ENCODE peak calls at places on chromosome 5, in five cellular contexts. One of them, this sample, is unnamed. For H3K4me1, the result is how much of the 10 kb centered on the place peaks cover.

GRCh38 chr5:50751064-50751657 is 84.7 kb downstream of the PARP8 start:
- DNase-seq in breast epithelium: no peak
- DNase-seq in right cardiac atrium: no peak
- DNase-seq in GM23248: peak
- DNase-seq in cardiac muscle cell: peak
- DNase-seq in this sample: no peak

GRCh38 chr5:116559239-116559638 is 15.4 kb downstream of the SEMA6A start:
- DNase-seq in cardiac muscle cell: no peak
- DNase-seq in breast epithelium: no peak
- DNase-seq in right cardiac atrium: no peak
- DNase-seq in GM23248: no peak
- DNase-seq in this sample: no peak

GRCh38 chr5:68071731-68072130 is 143.8 kb upstream of the PIK3R1 start:
- DNase-seq in right cardiac atrium: no peak
- DNase-seq in GM23248: peak
- DNase-seq in cardiac muscle cell: no peak
- DNase-seq in breast epithelium: no peak
- DNase-seq in this sample: no peak

GRCh38 chr5:74035521-74035937 is 409.5 kb downstream of the ARHGEF28 start:
- DNase-seq in right cardiac atrium: no peak
- DNase-seq in breast epithelium: no peak
- DNase-seq in cardiac muscle cell: peak
- DNase-seq in GM23248: peak
- DNase-seq in this sample: no peak

GRCh38 chr5:175520321-175520720 is 42.0 kb downstream of the SFXN1 start:
- DNase-seq in GM23248: no peak
- DNase-seq in breast epithelium: no peak
- DNase-seq in right cardiac atrium: no peak
- DNase-seq in cardiac muscle cell: no peak
- DNase-seq in this sample: no peak

GRCh38 chr5:175867587-175868347 is 3.6 kb upstream of the CPLX2 start:
- DNase-seq in GM23248: peak
- DNase-seq in cardiac muscle cell: peak
- DNase-seq in breast epithelium: no peak
- DNase-seq in right cardiac atrium: no peak
- DNase-seq in this sample: no peak

GRCh38 chr5:166373817-166374216 is 1917.6 kb upstream of the WWC1 start:
- DNase-seq in cardiac muscle cell: no peak
- DNase-seq in breast epithelium: no peak
- DNase-seq in right cardiac atrium: no peak
- DNase-seq in GM23248: no peak
- DNase-seq in this sample: no peak

GRCh38 chr5:63131618-63132285 is 553.1 kb downstream of the LRRC70 start:
- DNase-seq in breast epithelium: no peak
- DNase-seq in GM23248: peak
- DNase-seq in cardiac muscle cell: no peak
- DNase-seq in right cardiac atrium: no peak
- DNase-seq in this sample: no peak

GRCh38 chr5:15346738-15347137 is 153.2 kb upstream of the FBXL7 start:
- DNase-seq in right cardiac atrium: no peak
- DNase-seq in GM23248: no peak
- DNase-seq in cardiac muscle cell: no peak
- DNase-seq in breast epithelium: no peak
- DNase-seq in this sample: no peak

GRCh38 chr5:112694853-112695709 is 42.6 kb upstream of the APC start:
- DNase-seq in cardiac muscle cell: no peak
- DNase-seq in GM23248: peak
- DNase-seq in right cardiac atrium: no peak
- DNase-seq in breast epithelium: no peak
- DNase-seq in this sample: no peak

GRCh38 chr5:65611524-65611923 is 12.6 kb downstream of the TRIM23 start:
- DNase-seq in GM23248: no peak
- DNase-seq in breast epithelium: no peak
- DNase-seq in right cardiac atrium: no peak
- DNase-seq in cardiac muscle cell: no peak
- DNase-seq in this sample: no peak

GRCh38 chr5:31328031-31328430 is 134.5 kb downstream of the CDH6 start:
- DNase-seq in right cardiac atrium: no peak
- DNase-seq in cardiac muscle cell: no peak
- DNase-seq in GM23248: no peak
- DNase-seq in breast epithelium: no peak
- DNase-seq in this sample: no peak

GRCh38 chr5:148968311-148968710 is 94.6 kb downstream of the SH3TC2 start:
- DNase-seq in GM23248: peak
- DNase-seq in right cardiac atrium: no peak
- DNase-seq in cardiac muscle cell: no peak
- DNase-seq in breast epithelium: no peak
- DNase-seq in this sample: no peak

GRCh38 chr5:154189819-154190651 is 498 bp upstream of the GALNT10 start:
- DNase-seq in cardiac muscle cell: peak
- DNase-seq in breast epithelium: peak
- DNase-seq in right cardiac atrium: peak
- DNase-seq in GM23248: peak
- DNase-seq in this sample: peak

GRCh38 chr5:62112689-62113220 is 193.3 kb upstream of the KIF2A start:
- DNase-seq in cardiac muscle cell: no peak
- DNase-seq in GM23248: peak
- DNase-seq in right cardiac atrium: no peak
- DNase-seq in breast epithelium: no peak
- DNase-seq in this sample: no peak

GRCh38 chr5:67095346-67095871 is 101.2 kb downstream of the CD180 start:
- DNase-seq in GM23248: peak
- DNase-seq in breast epithelium: peak
- DNase-seq in cardiac muscle cell: no peak
- DNase-seq in right cardiac atrium: peak
- DNase-seq in this sample: no peak

GRCh38 chr5:40682431-40683017 is 2.8 kb downstream of the PTGER4 start:
- DNase-seq in cardiac muscle cell: no peak
- DNase-seq in breast epithelium: no peak
- DNase-seq in GM23248: no peak
- DNase-seq in right cardiac atrium: no peak
- DNase-seq in this sample: no peak

GRCh38 chr5:168819004-168819626 is 239.9 kb upstream of the PANK3 start:
- DNase-seq in cardiac muscle cell: no peak
- DNase-seq in GM23248: no peak
- DNase-seq in breast epithelium: no peak
- DNase-seq in right cardiac atrium: no peak
- DNase-seq in this sample: no peak

GRCh38 chr5:68331202-68332108 is 115.9 kb downstream of the PIK3R1 start:
- DNase-seq in GM23248: peak
- DNase-seq in breast epithelium: no peak
- DNase-seq in cardiac muscle cell: no peak
- DNase-seq in right cardiac atrium: no peak
- DNase-seq in this sample: no peak

GRCh38 chr5:121976979-121977378 is 15.2 kb downstream of the SRFBP1 start:
- DNase-seq in breast epithelium: no peak
- DNase-seq in right cardiac atrium: no peak
- DNase-seq in GM23248: peak
- DNase-seq in cardiac muscle cell: no peak
- DNase-seq in this sample: no peak
- H3K4me1 ChIP-seq in breast epithelium: under half
- H3K4me1 ChIP-seq in right cardiac atrium: under half
- H3K4me1 ChIP-seq in GM23248: under half
- H3K4me1 ChIP-seq in cardiac muscle cell: under half
- H3K4me1 ChIP-seq in this sample: under half

GRCh38 chr5:83701886-83702285 is 18.8 kb downstream of the HAPLN1 start:
- DNase-seq in cardiac muscle cell: no peak
- DNase-seq in GM23248: peak
- DNase-seq in breast epithelium: no peak
- DNase-seq in right cardiac atrium: no peak
- DNase-seq in this sample: no peak

GRCh38 chr5:83708170-83708569 is 12.5 kb downstream of the HAPLN1 start:
- DNase-seq in cardiac muscle cell: no peak
- DNase-seq in breast epithelium: no peak
- DNase-seq in GM23248: no peak
- DNase-seq in right cardiac atrium: no peak
- DNase-seq in this sample: no peak

GRCh38 chr5:83703059-83703458 is 17.6 kb downstream of the HAPLN1 start:
- DNase-seq in cardiac muscle cell: no peak
- DNase-seq in GM23248: no peak
- DNase-seq in breast epithelium: no peak
- DNase-seq in right cardiac atrium: no peak
- DNase-seq in this sample: no peak
- H3K4me1 ChIP-seq in cardiac muscle cell: under half
- H3K4me1 ChIP-seq in GM23248: under half
- H3K4me1 ChIP-seq in breast epithelium: under half
- H3K4me1 ChIP-seq in right cardiac atrium: under half
- H3K4me1 ChIP-seq in this sample: under half

GRCh38 chr5:179828756-179829421 is 8.2 kb downstream of the SQSTM1 start:
- DNase-seq in GM23248: no peak
- DNase-seq in breast epithelium: no peak
- DNase-seq in cardiac muscle cell: no peak
- DNase-seq in right cardiac atrium: no peak
- DNase-seq in this sample: no peak
- H3K4me1 ChIP-seq in GM23248: under half
- H3K4me1 ChIP-seq in breast epithelium: under half
- H3K4me1 ChIP-seq in cardiac muscle cell: under half
- H3K4me1 ChIP-seq in right cardiac atrium: under half
- H3K4me1 ChIP-seq in this sample: half or more

GRCh38 chr5:142506756-142507155 is 179.1 kb downstream of the FGF1 start:
- DNase-seq in breast epithelium: no peak
- DNase-seq in GM23248: peak
- DNase-seq in right cardiac atrium: peak
- DNase-seq in cardiac muscle cell: no peak
- DNase-seq in this sample: no peak

GRCh38 chr5:142507528-142507927 is 178.4 kb downstream of the FGF1 start:
- DNase-seq in breast epithelium: no peak
- DNase-seq in GM23248: no peak
- DNase-seq in right cardiac atrium: no peak
- DNase-seq in cardiac muscle cell: no peak
- DNase-seq in this sample: no peak

GRCh38 chr5:142508027-142508426 is 177.9 kb downstream of the FGF1 start:
- DNase-seq in breast epithelium: no peak
- DNase-seq in GM23248: no peak
- DNase-seq in cardiac muscle cell: no peak
- DNase-seq in right cardiac atrium: no peak
- DNase-seq in this sample: no peak

GRCh38 chr5:142511318-142511717 is 174.6 kb downstream of the FGF1 start:
- DNase-seq in cardiac muscle cell: no peak
- DNase-seq in right cardiac atrium: no peak
- DNase-seq in breast epithelium: no peak
- DNase-seq in GM23248: no peak
- DNase-seq in this sample: no peak

GRCh38 chr5:142508630-142509425 is 177.1 kb downstream of the FGF1 start:
- DNase-seq in GM23248: no peak
- DNase-seq in breast epithelium: no peak
- DNase-seq in right cardiac atrium: no peak
- DNase-seq in cardiac muscle cell: peak
- DNase-seq in this sample: no peak
- H3K4me1 ChIP-seq in GM23248: under half
- H3K4me1 ChIP-seq in breast epithelium: under half
- H3K4me1 ChIP-seq in right cardiac atrium: under half
- H3K4me1 ChIP-seq in cardiac muscle cell: under half
- H3K4me1 ChIP-seq in this sample: under half

GRCh38 chr5:160183075-160183474 is 46.2 kb upstream of the FABP6 start:
- DNase-seq in breast epithelium: no peak
- DNase-seq in cardiac muscle cell: no peak
- DNase-seq in right cardiac atrium: no peak
- DNase-seq in GM23248: peak
- DNase-seq in this sample: no peak
- H3K4me1 ChIP-seq in breast epithelium: under half
- H3K4me1 ChIP-seq in cardiac muscle cell: under half
- H3K4me1 ChIP-seq in right cardiac atrium: under half
- H3K4me1 ChIP-seq in GM23248: under half
- H3K4me1 ChIP-seq in this sample: under half

GRCh38 chr5:144549580-144549979 is 378.9 kb downstream of the KCTD16 start:
- DNase-seq in GM23248: peak
- DNase-seq in right cardiac atrium: peak
- DNase-seq in cardiac muscle cell: no peak
- DNase-seq in breast epithelium: peak
- DNase-seq in this sample: no peak
- H3K4me1 ChIP-seq in GM23248: under half
- H3K4me1 ChIP-seq in right cardiac atrium: under half
- H3K4me1 ChIP-seq in cardiac muscle cell: under half
- H3K4me1 ChIP-seq in breast epithelium: under half
- H3K4me1 ChIP-seq in this sample: under half

DNA sequence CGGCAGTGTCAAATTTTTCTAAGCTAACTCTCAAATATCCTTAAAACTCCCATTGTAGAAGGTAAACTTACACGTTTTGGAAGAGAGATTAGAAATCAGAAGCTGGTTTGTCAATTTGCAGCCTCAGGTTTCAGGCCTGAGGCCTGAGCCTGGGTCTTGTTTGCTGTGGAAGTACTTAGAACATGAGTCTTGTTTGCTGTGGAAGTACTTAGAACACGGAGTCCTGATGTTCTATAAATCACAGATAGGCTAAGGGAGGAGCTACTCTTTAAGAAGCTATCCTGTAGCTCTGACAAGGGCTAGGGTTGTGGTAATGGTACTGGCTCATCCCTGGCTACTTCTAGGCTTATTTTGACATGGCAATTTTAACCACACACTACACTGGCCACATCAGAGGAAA is 97.8 kb downstream of the FBXW11 start:
- DNase-seq in right cardiac atrium: no peak
- DNase-seq in cardiac muscle cell: no peak
- DNase-seq in GM23248: no peak
- DNase-seq in breast epithelium: no peak
- DNase-seq in this sample: no peak
- H3K4me1 ChIP-seq in right cardiac atrium: under half
- H3K4me1 ChIP-seq in cardiac muscle cell: under half
- H3K4me1 ChIP-seq in GM23248: under half
- H3K4me1 ChIP-seq in breast epithelium: under half
- H3K4me1 ChIP-seq in this sample: under half

This sample was measured in upper lobe of left lung.